ENCODE peak calls at places on chromosomes 11 and 22, in four cellular contexts. N, B, V and T are unnamed samples.

GRCh38 chr22:47043835-47044721 is 281.6 kb downstream of the TBC1D22A start:
- DNase-seq in N (no peak), B (no peak), V (peak), T (no peak)

GRCh38 chr11:57546869-57547518 is 9.6 kb downstream of the SMTNL1 start:
- DNase-seq in N (no peak), B (peak), V (peak), T (peak)

GRCh38 chr11:61713464-61713863 is 33.3 kb downstream of the DAGLA start:
- DNase-seq in N (no peak), B (no peak), V (no peak), T (no peak)

GRCh38 chr22:23888615-23889401 is 5.4 kb upstream of the MIF start:
- DNase-seq in N (no peak), B (peak), V (peak), T (peak)

GRCh38 chr22:47092896-47093311 is 330.5 kb downstream of the TBC1D22A start:
- DNase-seq in N (no peak), B (no peak), V (peak), T (no peak)

GRCh38 chr11:132850106-132850505 is 682.2 kb downstream of the OPCML start:
- DNase-seq in N (no peak), B (no peak), V (no peak), T (no peak)

GRCh38 chr22:22855617-22856308 is 31.9 kb upstream of the IGLL5 start:
- DNase-seq in N (no peak), B (no peak), V (no peak), T (peak)

GRCh38 chr11:32852142-32852541 is 22.4 kb downstream of the PRRG4 start:
- DNase-seq in N (no peak), B (peak), V (peak), T (no peak)

GRCh38 chr11:122177238-122177637 is 61.2 kb upstream of the BLID start:
- DNase-seq in N (no peak), B (no peak), V (no peak), T (no peak)

GRCh38 chr11:101584129-101584515 is 315 bp upstream of the TRPC6 start:
- DNase-seq in N (no peak), B (no peak), V (no peak), T (no peak)

GRCh38 chr11:6391548-6392134 is 1.4 kb downstream of the SMPD1 start:
- DNase-seq in N (no peak), B (no peak), V (no peak), T (no peak)

GRCh38 chr11:72224587-72225410 is at the start of gene INPPL1:
- DNase-seq in N (no peak), B (no peak), V (no peak), T (peak)

GRCh38 chr11:47087801-47088200 is 88.9 kb downstream of the ARFGAP2 start:
- DNase-seq in N (no peak), B (no peak), V (no peak), T (no peak)

GRCh38 chr22:19636696-19637355 is 77.5 kb upstream of the SEPTIN5 start:
- DNase-seq in N (no peak), B (no peak), V (no peak), T (no peak)

GRCh38 chr22:20013382-20013871 is 3.2 kb downstream of the ARVCF start:
- DNase-seq in N (peak), B (peak), V (peak), T (peak)

GRCh38 chr11:123559418-123559817 is 95.0 kb downstream of the SCN3B start:
- DNase-seq in N (no peak), B (no peak), V (peak), T (no peak)

GRCh38 chr22:45888221-45889092 is 88.5 kb downstream of the WNT7B start:
- DNase-seq in N (no peak), B (no peak), V (no peak), T (no peak)

GRCh38 chr11:37710031-37710430 is 1112.0 kb upstream of the RAG2 start:
- DNase-seq in N (no peak), B (no peak), V (peak), T (no peak)

GRCh38 chr11:28146123-28146751 is 38.0 kb downstream of the METTL15 start:
- DNase-seq in N (no peak), B (peak), V (peak), T (no peak)

GRCh38 chr11:71247551-71248250 is 4.7 kb downstream of the SHANK2 start:
- DNase-seq in N (no peak), B (no peak), V (no peak), T (no peak)

GRCh38 chr11:113131036-113131775 is 170.0 kb downstream of the NCAM1 start:
- DNase-seq in N (no peak), B (no peak), V (no peak), T (no peak)

GRCh38 chr11:122205036-122205435 is 89.0 kb upstream of the BLID start:
- DNase-seq in N (no peak), B (no peak), V (no peak), T (no peak)

GRCh38 chr22:37930270-37930951 is 23.0 kb downstream of the C22orf23 start:
- DNase-seq in N (no peak), B (peak), V (peak), T (peak)

GRCh38 chr11:133927690-133928627 is 28.8 kb downstream of the IGSF9B start:
- DNase-seq in N (no peak), B (peak), V (peak), T (peak)

GRCh38 chr11:56889986-56890385 is 98.7 kb upstream of the OR5AK2 start:
- DNase-seq in N (no peak), B (peak), V (no peak), T (no peak)

GRCh38 chr22:35564975-35565867 is 24.6 kb downstream of the RASD2 start:
- DNase-seq in N (no peak), B (no peak), V (peak), T (no peak)

GRCh38 chr11:121452609-121453150 is at the start of gene SORL1-AS1:
- DNase-seq in N (no peak), B (peak), V (peak), T (no peak)

GRCh38 chr22:19716041-19716828 is 1.9 kb downstream of the SEPTIN5 start:
- DNase-seq in N (no peak), B (no peak), V (no peak), T (no peak)

GRCh38 chr11:67652965-67653845 is 2.7 kb upstream of the ACY3 start:
- DNase-seq in N (no peak), B (no peak), V (no peak), T (no peak)

GRCh38 chr22:35432226-35432905 is 32.4 kb downstream of the MCM5 start:
- DNase-seq in N (no peak), B (no peak), V (no peak), T (no peak)

GRCh38 chr11:94849836-94850235 is 81.7 kb downstream of the AMOTL1 start:
- DNase-seq in N (no peak), B (no peak), V (peak), T (no peak)

GRCh38 chr11:122159173-122159701 is 43.2 kb upstream of the BLID start:
- DNase-seq in N (no peak), B (peak), V (peak), T (no peak)

GRCh38 chr22:29302402-29302680 is 4.1 kb upstream of the GAS2L1 start:
- DNase-seq in N (no peak), B (no peak), V (no peak), T (no peak)

GRCh38 chr11:60498853-60499252 is 6.3 kb downstream of the MS4A12 start:
- DNase-seq in N (no peak), B (no peak), V (no peak), T (no peak)

GRCh38 chr11:69378303-69379141 is 84.6 kb downstream of the MYEOV start:
- DNase-seq in N (no peak), B (no peak), V (no peak), T (no peak)

GRCh38 chr11:68997995-68998348 is 15.1 kb downstream of the MRGPRF start:
- DNase-seq in N (no peak), B (no peak), V (no peak), T (no peak)

GRCh38 chr22:29719894-29720645 is at the start of gene CABP7:
- DNase-seq in N (no peak), B (no peak), V (no peak), T (peak)

GRCh38 chr11:92826136-92826535 is 143.3 kb upstream of the MTNR1B start:
- DNase-seq in N (no peak), B (no peak), V (peak), T (no peak)

GRCh38 chr22:30795118-30795517 is 100.4 kb downstream of the OSBP2 start:
- DNase-seq in N (no peak), B (no peak), V (no peak), T (no peak)

GRCh38 chr22:40609216-40609615 is 27.3 kb downstream of the MRTFA start:
- DNase-seq in N (no peak), B (no peak), V (no peak), T (no peak)

GRCh38 chr22:43256569-43257360 is 69.8 kb upstream of the TTLL12 start:
- DNase-seq in N (no peak), B (no peak), V (no peak), T (no peak)

GRCh38 chr22:43260346-43260745 is 73.4 kb upstream of the TTLL12 start:
- DNase-seq in N (no peak), B (no peak), V (no peak), T (no peak)

GRCh38 chr22:43255299-43255698 is 68.4 kb upstream of the TTLL12 start:
- DNase-seq in N (no peak), B (no peak), V (no peak), T (no peak)

GRCh38 chr22:43260818-43261217 is 73.9 kb upstream of the TTLL12 start:
- DNase-seq in N (no peak), B (no peak), V (peak), T (no peak)

DNA sequence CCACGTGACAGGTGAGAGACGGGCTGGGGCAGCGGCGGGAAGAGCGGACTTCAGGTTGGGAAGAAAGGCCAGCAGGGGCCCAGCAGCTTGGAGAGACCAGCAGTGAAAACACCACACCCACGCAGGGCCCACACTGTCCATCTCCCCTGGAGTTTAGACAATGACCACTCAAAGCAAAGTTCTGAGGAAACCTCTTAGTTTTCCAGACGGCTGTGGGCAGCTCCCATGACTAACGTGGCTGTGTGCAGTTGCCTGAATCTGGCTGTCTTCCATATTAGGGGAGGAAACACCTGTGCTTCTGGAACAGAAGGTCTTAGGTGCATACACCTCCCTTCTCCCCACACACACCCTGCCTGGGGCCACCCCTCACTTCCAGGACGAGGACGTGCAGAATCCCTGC is 70.6 kb upstream of the TTLL12 start:
- DNase-seq in N (no peak), B (no peak), V (no peak), T (no peak)
- TF ChIP-seq RFX5 in N (no peak), B (no peak), V (no peak), T (no peak)

GRCh38 chr22:17164392-17165024 is 5.4 kb upstream of the HDHD5 start:
- DNase-seq in N (no peak), B (peak), V (no peak), T (peak)
- TF ChIP-seq RFX5 in N (no peak), B (no peak), V (no peak), T (no peak)

GRCh38 chr11:118899296-118899688 is 15.6 kb downstream of the CXCR5 start:
- DNase-seq in N (no peak), B (no peak), V (no peak), T (no peak)

GRCh38 chr11:118899706-118900360 is 16.1 kb downstream of the CXCR5 start:
- DNase-seq in N (no peak), B (no peak), V (no peak), T (no peak)

GRCh38 chr11:118902336-118903203 is 18.9 kb downstream of the CXCR5 start:
- DNase-seq in N (no peak), B (no peak), V (no peak), T (no peak)

GRCh38 chr11:118901494-118902335 is 18.0 kb downstream of the CXCR5 start:
- DNase-seq in N (no peak), B (no peak), V (no peak), T (no peak)

GRCh38 chr11:118900535-118901384 is 17.1 kb downstream of the CXCR5 start:
- DNase-seq in N (no peak), B (no peak), V (no peak), T (no peak)
- TF ChIP-seq RFX5 in N (no peak), B (no peak), V (no peak), T (no peak)

DNA sequence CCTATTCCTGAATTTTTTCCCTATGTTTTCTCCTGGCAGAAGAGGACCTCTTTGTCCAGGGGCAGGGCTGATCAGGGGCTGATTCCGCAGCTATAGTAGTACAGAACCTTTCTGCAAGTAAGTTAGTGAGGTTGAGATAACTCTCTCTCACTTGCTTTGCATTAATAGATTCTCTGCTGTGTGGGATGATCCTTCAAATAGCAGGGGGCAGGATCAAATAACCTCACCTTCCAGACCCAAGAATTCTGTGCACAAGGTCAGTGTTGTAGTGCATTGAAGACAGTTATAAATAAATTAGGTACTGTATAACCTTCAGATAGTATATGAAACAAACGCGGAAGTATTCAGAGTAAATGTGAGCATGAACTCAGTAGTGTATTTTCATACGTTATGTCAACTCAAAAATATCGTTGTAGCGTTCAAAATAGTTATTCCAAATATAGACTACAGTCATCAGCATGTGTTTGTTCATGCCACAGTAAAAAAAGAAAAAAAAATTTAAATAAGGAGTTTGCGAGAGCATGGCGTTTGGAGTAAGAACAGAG is 278 bp downstream of the MMP26 start:
- DNase-seq in N (no peak), B (no peak), V (no peak), T (no peak)
- TF ChIP-seq RFX5 in N (no peak), B (no peak), V (no peak), T (no peak)